ENCODE peak calls at places on chromosomes 2 and 18, in four cellular contexts. O is sigmoid colon, F is adrenal gland, H is H1. Z is an unnamed sample.

GRCh38 chr2:66753247-66754019 is 318.5 kb downstream of the MEIS1 start:
- DNase-seq in O (peak), F (no peak), H (no peak), Z (peak)

GRCh38 chr2:156115338-156115737 is 217.2 kb downstream of the NR4A2 start:
- DNase-seq in O (no peak), F (no peak), H (no peak), Z (no peak)

GRCh38 chr2:177058747-177059146 is 153.8 kb upstream of the HNRNPA3 start:
- DNase-seq in O (no peak), F (no peak), H (no peak), Z (no peak)

GRCh38 chr2:124911560-124911959 is 886.5 kb downstream of the CNTNAP5 start:
- DNase-seq in O (no peak), F (no peak), H (no peak), Z (no peak)

GRCh38 chr2:221372156-221372870 is 199.8 kb downstream of the EPHA4 start:
- DNase-seq in O (no peak), F (no peak), H (peak), Z (no peak)

GRCh38 chr2:172806426-172807008 is 70.9 kb downstream of the RAPGEF4 start:
- DNase-seq in O (no peak), F (no peak), H (no peak), Z (no peak)

GRCh38 chr18:12271376-12272235 is 17.4 kb downstream of the CIDEA start:
- DNase-seq in O (peak), F (peak), H (peak), Z (peak)

GRCh38 chr2:16664052-16664731 is 1.4 kb downstream of the CYRIA start:
- DNase-seq in O (peak), F (peak), H (no peak), Z (peak)

GRCh38 chr2:233674995-233675394 is 3.3 kb downstream of the UGT1A9 start:
- DNase-seq in O (no peak), F (no peak), H (no peak), Z (no peak)

GRCh38 chr18:10565835-10566234 is 40.0 kb downstream of the NAPG start:
- DNase-seq in O (no peak), F (no peak), H (no peak), Z (no peak)

GRCh38 chr2:38765149-38765548 is 12.9 kb upstream of the GEMIN6 start:
- DNase-seq in O (no peak), F (no peak), H (no peak), Z (no peak)

GRCh38 chr2:47265751-47266231 is 110.7 kb upstream of the STPG4 start:
- DNase-seq in O (peak), F (no peak), H (no peak), Z (no peak)

GRCh38 chr2:200377774-200378336 is 71.4 kb downstream of the SPATS2L start:
- DNase-seq in O (no peak), F (no peak), H (no peak), Z (no peak)

GRCh38 chr18:75125359-75126331 is 83.3 kb downstream of the PTGR3 start:
- DNase-seq in O (no peak), F (peak), H (peak), Z (no peak)

GRCh38 chr2:126945118-126945517 is 46.4 kb downstream of the TEX51 start:
- DNase-seq in O (no peak), F (no peak), H (no peak), Z (no peak)

GRCh38 chr18:711693-712400 is 583 bp downstream of the ENOSF1 start:
- DNase-seq in O (peak), F (peak), H (peak), Z (peak)

GRCh38 chr2:8754056-8754790 is 72.4 kb downstream of the ID2 start:
- DNase-seq in O (no peak), F (no peak), H (no peak), Z (no peak)

GRCh38 chr2:182248898-182249297 is 177.9 kb downstream of the PDE1A start:
- DNase-seq in O (no peak), F (no peak), H (no peak), Z (no peak)

GRCh38 chr2:182248362-182248761 is 178.5 kb downstream of the PDE1A start:
- DNase-seq in O (no peak), F (no peak), H (no peak), Z (no peak)

GRCh38 chr2:182252534-182252933 is 174.3 kb downstream of the PDE1A start:
- DNase-seq in O (no peak), F (no peak), H (no peak), Z (no peak)

GRCh38 chr2:182245963-182246362 is 180.9 kb downstream of the PDE1A start:
- DNase-seq in O (no peak), F (no peak), H (no peak), Z (no peak)

GRCh38 chr2:182247831-182248230 is 179.0 kb downstream of the PDE1A start:
- DNase-seq in O (no peak), F (no peak), H (no peak), Z (no peak)
- TF ChIP-seq POLR2A in O (no peak), F (no peak), H (no peak), Z (no peak)

GRCh38 chr18:76503999-76504398 is 9.0 kb upstream of the ZNF516 start:
- DNase-seq in O (no peak), F (no peak), H (no peak), Z (no peak)

GRCh38 chr18:76506395-76506794 is 11.4 kb upstream of the ZNF516 start:
- DNase-seq in O (no peak), F (no peak), H (no peak), Z (no peak)

GRCh38 chr18:76503595-76503994 is 8.6 kb upstream of the ZNF516 start:
- DNase-seq in O (no peak), F (no peak), H (no peak), Z (no peak)

GRCh38 chr18:76505611-76506010 is 10.6 kb upstream of the ZNF516 start:
- DNase-seq in O (no peak), F (no peak), H (no peak), Z (no peak)

DNA sequence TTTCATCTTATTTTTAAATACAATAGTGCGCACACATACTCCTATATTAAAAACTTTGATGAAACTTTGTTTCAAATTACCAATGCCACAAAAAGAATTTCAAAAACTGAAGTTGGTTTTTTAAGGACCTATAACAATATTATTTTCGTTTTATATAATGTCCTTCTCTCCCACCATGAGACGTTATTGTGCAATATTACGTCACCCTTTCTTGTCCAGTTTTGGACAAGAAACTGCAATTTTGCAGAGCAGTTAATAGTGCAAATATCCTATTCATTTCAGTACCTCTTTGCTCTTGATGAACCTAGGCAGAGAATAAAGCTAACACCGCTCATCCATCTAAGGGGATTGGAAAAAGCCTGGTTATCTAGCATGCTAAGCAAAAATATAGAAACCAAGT is 9.7 kb upstream of the ZNF516 start:
- DNase-seq in O (no peak), F (no peak), H (no peak), Z (no peak)
- TF ChIP-seq POLR2A in O (no peak), F (no peak), H (no peak), Z (no peak)

GRCh38 chr2:119489232-119489952 is 34.9 kb downstream of the SCTR start:
- DNase-seq in O (no peak), F (no peak), H (no peak), Z (no peak)

GRCh38 chr2:119494163-119494790 is 30.0 kb downstream of the SCTR start:
- DNase-seq in O (no peak), F (no peak), H (no peak), Z (no peak)

GRCh38 chr2:119490106-119490505 is 34.2 kb downstream of the SCTR start:
- DNase-seq in O (no peak), F (no peak), H (no peak), Z (no peak)

GRCh38 chr2:119490653-119491195 is 33.6 kb downstream of the SCTR start:
- DNase-seq in O (no peak), F (no peak), H (no peak), Z (no peak)

GRCh38 chr2:119491776-119492525 is 32.3 kb downstream of the SCTR start:
- DNase-seq in O (no peak), F (no peak), H (no peak), Z (no peak)
- TF ChIP-seq POLR2A in O (no peak), F (no peak), H (no peak), Z (no peak)

GRCh38 chr2:214135966-214136365 is 274.9 kb upstream of the VWC2L start:
- DNase-seq in O (no peak), F (no peak), H (no peak), Z (no peak)

GRCh38 chr2:214126135-214126534 is 284.7 kb upstream of the VWC2L start:
- DNase-seq in O (no peak), F (no peak), H (no peak), Z (no peak)

GRCh38 chr2:214128040-214128439 is 282.8 kb upstream of the VWC2L start:
- DNase-seq in O (no peak), F (no peak), H (no peak), Z (no peak)

GRCh38 chr2:214127178-214127970 is 283.5 kb upstream of the VWC2L start:
- DNase-seq in O (no peak), F (no peak), H (no peak), Z (peak)

DNA sequence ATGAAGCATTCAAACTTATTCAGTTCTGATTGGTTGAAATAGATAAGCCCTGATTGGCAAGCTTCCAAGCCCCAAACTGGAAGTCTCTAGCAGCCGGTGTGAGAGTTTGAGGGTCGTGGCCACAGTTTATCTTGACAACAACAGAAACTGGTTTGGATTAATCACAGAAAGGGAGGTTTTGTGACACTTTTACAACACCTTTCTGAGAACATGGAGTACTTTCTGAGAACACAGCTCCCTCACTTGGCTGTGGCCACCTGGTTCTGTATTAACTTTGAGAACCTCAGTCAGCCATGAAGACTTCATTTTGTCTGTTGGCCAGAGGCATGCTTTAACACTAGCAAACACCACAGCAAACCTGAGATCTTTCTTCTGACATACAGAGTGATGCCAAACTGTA is 280.7 kb upstream of the VWC2L start:
- DNase-seq in O (no peak), F (no peak), H (no peak), Z (no peak)
- TF ChIP-seq POLR2A in O (no peak), F (no peak), H (no peak), Z (no peak)

GRCh38 chr2:24084386-24085375 is at the start of gene TP53I3:
- DNase-seq in O (peak), F (peak), H (peak), Z (peak)
- TF ChIP-seq POLR2A in O (peak), F (peak), H (peak), Z (peak)

GRCh38 chr2:217061916-217062315 is 202.1 kb upstream of the TNP1 start:
- DNase-seq in O (no peak), F (no peak), H (no peak), Z (no peak)

GRCh38 chr2:217058791-217059755 is 199.2 kb upstream of the TNP1 start:
- DNase-seq in O (no peak), F (peak), H (no peak), Z (no peak)

GRCh38 chr2:217060516-217060915 is 200.7 kb upstream of the TNP1 start:
- DNase-seq in O (no peak), F (no peak), H (no peak), Z (no peak)

GRCh38 chr2:217062774-217063173 is 202.9 kb upstream of the TNP1 start:
- DNase-seq in O (no peak), F (no peak), H (no peak), Z (no peak)

DNA sequence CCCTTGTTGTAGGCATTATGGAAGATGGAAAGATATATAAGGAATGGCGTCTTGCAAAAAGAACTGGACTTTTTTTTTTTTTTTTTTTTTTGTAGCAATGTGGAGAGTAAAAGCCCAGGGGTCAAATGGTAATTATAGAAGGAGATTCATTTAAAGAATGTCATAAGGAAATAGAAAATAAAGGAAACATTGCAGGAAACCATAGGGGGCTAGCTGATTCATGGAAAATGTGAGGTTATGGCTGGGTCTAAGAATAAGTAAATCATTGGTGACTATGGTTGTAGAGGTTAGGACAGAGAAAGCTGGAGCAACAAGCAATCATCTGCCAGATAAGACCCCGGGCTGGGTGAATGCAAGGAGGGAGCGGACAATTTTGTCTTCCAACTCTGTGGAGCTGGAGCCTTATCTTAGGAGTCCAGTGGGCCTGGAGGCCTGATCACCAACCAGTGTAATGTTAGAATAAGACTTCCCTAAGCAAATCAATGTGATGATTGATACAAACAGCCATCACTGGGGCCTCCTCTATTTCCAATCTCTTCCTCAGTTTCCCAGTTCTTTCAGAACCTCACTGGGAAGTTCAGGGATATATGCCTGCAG is 201.2 kb upstream of the TNP1 start:
- DNase-seq in O (no peak), F (no peak), H (no peak), Z (no peak)
- TF ChIP-seq POLR2A in O (no peak), F (no peak), H (no peak), Z (no peak)

GRCh38 chr2:154484338-154485099 is 214.0 kb upstream of the KCNJ3 start:
- DNase-seq in O (no peak), F (no peak), H (no peak), Z (no peak)
- TF ChIP-seq POLR2A in O (no peak), F (no peak), H (no peak), Z (no peak)

DNA sequence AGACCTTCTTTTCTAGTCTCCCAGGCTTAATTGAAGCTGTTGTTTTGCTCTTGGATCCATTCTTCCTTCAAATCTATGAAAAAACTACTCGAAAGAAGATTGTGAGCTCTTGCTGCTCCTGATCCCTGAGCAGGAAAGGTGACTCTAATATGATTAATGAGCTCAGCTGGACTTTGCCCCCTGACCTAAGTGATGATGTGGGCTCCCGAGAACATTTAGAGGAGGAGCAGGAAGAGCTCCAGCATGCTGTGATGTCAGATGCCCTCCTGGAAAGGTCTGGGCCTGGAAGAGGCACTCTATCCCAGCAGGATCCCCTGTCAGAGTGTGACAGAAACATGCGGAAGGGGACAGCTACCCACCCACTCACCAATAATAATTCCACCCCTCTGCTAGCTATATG is 117.8 kb upstream of the PELI1 start:
- DNase-seq in O (no peak), F (peak), H (peak), Z (peak)
- TF ChIP-seq POLR2A in O (no peak), F (no peak), H (no peak), Z (no peak)